ENCODE peak calls at places on chromosomes 4 and X, in five cellular contexts. N, Z, I, J and H are unnamed samples.

GRCh38 chr4:72468904-72469502 is 100.0 kb downstream of the ADAMTS3 start:
- DNase-seq in J (no peak), N (peak; percentile 20), I (no peak), Z (no peak), H (peak; percentile 7)

GRCh38 chr4:7157140-7157488 is 35.2 kb upstream of the SORCS2 start:
- DNase-seq in J (no peak), N (no peak), Z (no peak), I (no peak), H (no peak)

GRCh38 chr4:169135776-169136175 is 125.7 kb upstream of the CBR4 start:
- DNase-seq in I (no peak), N (no peak), Z (no peak), J (no peak), H (no peak)

GRCh38 chrX:75963774-75964173 is 178.7 kb upstream of the MAGEE2 start:
- DNase-seq in J (no peak), N (no peak), I (no peak), Z (no peak), H (no peak)

GRCh38 chr4:113145519-113146291 is 96.3 kb downstream of the ANK2 start:
- DNase-seq in I (no peak), N (no peak), J (no peak), Z (peak; percentile 9), H (no peak)

GRCh38 chr4:106587558-106587957 is 219.0 kb upstream of the GIMD1 start:
- DNase-seq in I (peak; percentile 55), Z (no peak), J (no peak), N (no peak), H (no peak)

GRCh38 chr4:144209491-144209890 is 69.0 kb upstream of the GYPA start:
- DNase-seq in J (no peak), I (no peak), N (no peak), Z (no peak), H (no peak)

GRCh38 chrX:14865201-14865600 is 7.7 kb downstream of the FANCB start:
- DNase-seq in J (no peak), Z (no peak), N (no peak), I (no peak), H (no peak)

GRCh38 chr4:127506283-127506682 is 126.5 kb upstream of the INTU start:
- DNase-seq in N (peak; percentile 3), I (no peak), Z (no peak), J (no peak), H (no peak)

GRCh38 chrX:20681691-20682090 is 415.0 kb upstream of the RPS6KA3 start:
- DNase-seq in I (no peak), J (no peak), Z (no peak), N (no peak), H (no peak)

GRCh38 chr4:159417006-159417405 is 314.1 kb downstream of the RAPGEF2 start:
- DNase-seq in J (no peak), I (no peak), Z (no peak), N (no peak), H (no peak)

GRCh38 chr4:98166025-98166730 is 22.9 kb upstream of the STPG2 start:
- DNase-seq in J (no peak), I (peak; percentile 26), Z (no peak), N (no peak), H (no peak)

GRCh38 chr4:2818351-2818939 is 25.2 kb upstream of the ADD1 start:
- DNase-seq in Z (no peak), J (no peak), I (no peak), N (no peak), H (peak; percentile 68)

GRCh38 chrX:71917621-71918341 is 7.1 kb downstream of the NHSL2 start:
- DNase-seq in I (peak; percentile 48), Z (no peak), N (no peak), J (no peak), H (no peak)

GRCh38 chr4:3215733-3216132 is 33.2 kb upstream of the MSANTD1 start:
- DNase-seq in I (no peak), N (no peak), Z (no peak), J (no peak), H (no peak)

GRCh38 chrX:154738013-154738738 is 12.7 kb downstream of the GAB3 start:
- DNase-seq in J (no peak), N (peak; percentile 72), Z (no peak), I (no peak), H (no peak)

GRCh38 chrX:7115557-7115956 is 32.0 kb upstream of the STS start:
- DNase-seq in J (no peak), Z (no peak), I (no peak), N (no peak), H (no peak)

GRCh38 chr4:77617203-77617602 is 11.6 kb downstream of the CXCL13 start:
- DNase-seq in Z (no peak), I (no peak), J (no peak), N (peak; percentile 43), H (no peak)

GRCh38 chr4:41143721-41144379 is 70.5 kb downstream of the APBB2 start:
- DNase-seq in J (no peak), Z (no peak), I (no peak), N (no peak), H (no peak)

GRCh38 chr4:100895572-100896197 is 377.9 kb upstream of the EMCN start:
- DNase-seq in Z (no peak), N (peak; percentile 21), J (no peak), I (no peak), H (peak; percentile 28)

GRCh38 chr4:6141554-6141953 is 58.8 kb downstream of the JAKMIP1 start:
- DNase-seq in J (no peak), Z (no peak), N (no peak), I (no peak), H (no peak)

GRCh38 chrX:13647709-13648212 is 5.2 kb upstream of the TCEANC start:
- DNase-seq in Z (no peak), J (peak; percentile 56), I (no peak), N (peak; percentile 89), H (no peak)

GRCh38 chr4:90121961-90122748 is 5.0 kb upstream of the CCSER1 start:
- DNase-seq in Z (no peak), J (no peak), I (peak; percentile 29), N (no peak), H (no peak)

GRCh38 chr4:163967710-163968109 is 473.2 kb downstream of the TMA16 start:
- DNase-seq in J (no peak), N (no peak), I (no peak), Z (no peak), H (no peak)

GRCh38 chr4:24274401-24275035 is 309.8 kb downstream of the DHX15 start:
- DNase-seq in J (no peak), I (no peak), N (no peak), Z (no peak), H (no peak)

GRCh38 chrX:23884427-23885024 is 23.2 kb downstream of the APOO start:
- DNase-seq in Z (no peak), J (no peak), I (no peak), N (peak; percentile 64), H (no peak)

GRCh38 chr4:25861951-25862410 is 807 bp downstream of the SEL1L3 start:
- DNase-seq in N (peak; percentile 74), Z (peak; percentile 29), J (peak; percentile 26), I (no peak), H (peak; percentile 59)

GRCh38 chr4:1039493-1040343 is 28.3 kb downstream of the FGFRL1 start:
- DNase-seq in N (no peak), Z (no peak), I (no peak), J (no peak), H (no peak)

DNA sequence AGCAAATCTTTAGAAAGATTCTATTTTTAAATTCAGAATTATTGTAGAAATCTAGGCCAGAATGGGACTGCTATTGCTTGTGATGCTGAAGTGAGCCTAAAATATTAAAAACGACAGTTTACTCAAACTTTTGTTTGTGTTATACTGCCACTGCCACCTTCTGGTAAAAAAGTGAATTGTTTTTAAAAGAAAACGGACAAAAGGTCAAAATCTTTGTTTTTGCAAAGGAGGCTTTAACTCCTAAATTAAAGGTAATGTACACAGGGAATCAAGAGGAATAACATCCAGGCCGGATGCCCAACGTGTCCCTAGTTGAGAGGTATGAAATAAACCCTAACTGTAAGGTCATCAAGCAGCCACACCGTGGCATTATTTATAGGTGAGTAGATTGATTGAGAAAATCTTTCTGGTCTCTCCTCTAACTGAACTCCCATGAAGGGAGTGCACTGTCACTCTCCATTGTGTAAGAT is 338.3 kb upstream of the GALNT7 start:
- DNase-seq in J (no peak), I (no peak), Z (no peak), N (peak; percentile 21), H (peak; percentile 14)
- TF ChIP-seq CTCF in J (peak; percentile 72), I (peak; percentile 12), Z (peak; percentile 95), N (no peak), H (no peak)

DNA sequence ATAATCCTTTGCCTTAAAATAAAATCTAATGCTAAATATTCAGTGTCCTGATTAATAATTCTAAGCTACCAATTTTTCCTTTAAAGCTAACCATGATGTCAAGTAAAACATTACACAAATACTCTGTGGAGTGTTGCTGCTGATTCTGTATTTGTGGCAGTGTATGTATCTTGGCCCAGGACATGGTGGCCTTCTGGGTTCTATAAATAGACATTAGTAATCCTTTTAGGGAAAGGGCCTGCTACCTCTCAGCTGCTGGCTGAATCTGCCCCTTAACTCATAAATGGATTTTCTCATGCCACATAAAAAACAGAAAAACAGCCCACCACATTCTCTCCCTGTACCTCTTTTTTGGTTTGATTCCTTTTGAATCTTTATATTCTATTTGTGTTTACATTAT is 1.2 kb upstream of the XK start:
- DNase-seq in I (no peak), J (no peak), Z (no peak), N (peak; percentile 45), H (no peak)
- TF ChIP-seq CTCF in I (no peak), J (no peak), Z (no peak), N (no peak), H (no peak)

GRCh38 chrX:115311139-115311538 is 21.6 kb downstream of the LUZP4 start:
- DNase-seq in N (no peak), J (no peak), I (no peak), Z (no peak), H (no peak)

GRCh38 chrX:115311666-115312065 is 22.2 kb downstream of the LUZP4 start:
- DNase-seq in N (no peak), Z (peak; percentile 51), J (no peak), I (no peak), H (no peak)
- TF ChIP-seq CTCF in N (no peak), Z (no peak), J (no peak), I (peak; percentile 29), H (no peak)

DNA sequence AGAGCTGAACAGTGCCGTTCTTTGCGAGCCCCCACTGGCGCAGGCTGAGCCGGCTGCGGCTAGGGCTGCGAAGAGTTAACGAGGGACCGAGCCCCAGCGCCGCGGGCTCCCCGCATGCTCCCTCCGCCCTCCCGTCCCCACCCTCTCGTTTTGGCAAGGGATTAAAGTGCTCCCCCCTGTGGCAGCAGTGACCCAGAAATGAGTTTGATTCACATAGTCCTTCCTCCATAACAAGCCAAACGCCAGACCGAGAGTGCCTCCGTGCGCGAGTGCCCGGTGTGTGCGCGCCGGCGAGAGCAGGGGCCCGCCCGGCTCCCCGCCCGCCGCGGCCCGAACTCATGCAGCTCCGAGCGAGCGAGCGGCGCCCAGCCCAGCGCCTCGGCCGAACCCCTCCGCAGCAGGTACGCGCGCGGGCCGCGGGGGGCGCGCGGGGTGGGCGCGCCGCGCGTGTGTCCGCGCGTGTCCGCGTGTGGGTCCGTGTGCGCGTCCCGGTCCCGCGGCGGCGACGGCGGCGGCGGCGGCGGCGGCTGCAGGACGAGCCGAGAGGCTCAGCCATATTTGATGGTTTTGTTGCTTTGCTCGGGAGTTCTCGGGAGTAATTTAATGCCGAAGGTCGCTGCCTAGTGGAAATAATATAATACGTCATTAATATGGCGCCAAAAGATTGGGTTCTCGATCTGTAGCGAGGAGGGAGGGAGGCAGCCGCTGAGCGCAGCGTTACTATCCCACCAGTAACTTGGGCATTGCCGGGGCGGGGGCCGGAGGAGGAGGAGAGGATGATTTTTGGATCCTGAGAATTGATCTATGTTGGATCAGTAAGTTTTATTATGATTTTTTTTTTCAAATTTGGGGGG is at the start of gene JADE1:
- DNase-seq in I (peak; percentile 71), Z (peak; percentile 95), N (peak; percentile 95), J (peak; percentile 81), H (peak; percentile 90)
- TF ChIP-seq CTCF in I (peak; percentile 73), Z (peak; percentile 61), N (peak; percentile 28), J (peak; percentile 36), H (peak; percentile 60)

GRCh38 chrX:121579016-121579760 is 531.8 kb downstream of the GLUD2 start:
- DNase-seq in N (peak; percentile 44), Z (peak; percentile 28), I (no peak), J (no peak), H (peak; percentile 0)
- TF ChIP-seq CTCF in N (peak; percentile 22), Z (peak; percentile 20), I (peak; percentile 35), J (no peak), H (no peak)